ENCODE peak calls at places on chromosomes 1 and 21, in four cellular contexts. K is nucleus accumbens; B is T-helper 17 cell; O is activated CD8-positive, alpha-beta memory T cell treated with anti-CD3 and anti-CD28 coated beads for 24 hours. U is an unnamed sample.

GRCh38 chr1:234408757-234409156 is 35.5 kb downstream of the COA6 start:
- DNase-seq in B (peak), K (peak), O (no peak), U (peak)

GRCh38 chr1:116431870-116432500 is 58.9 kb downstream of the ATP1A1 start:
- DNase-seq in K (no peak), B (no peak), O (no peak), U (no peak)

GRCh38 chr1:9119745-9120144 is 9.2 kb downstream of the GPR157 start:
- DNase-seq in B (no peak), K (no peak), O (no peak), U (no peak)

GRCh38 chr1:25246600-25247023 is 642 bp downstream of the RSRP1 start:
- DNase-seq in O (no peak), B (peak), K (no peak), U (peak)

GRCh38 chr1:109275706-109276345 is 7.1 kb downstream of the PSRC1 start:
- DNase-seq in B (no peak), O (no peak), K (no peak), U (no peak)

GRCh38 chr1:35707253-35708178 is 11.2 kb downstream of the C1orf216 start:
- DNase-seq in O (peak), B (peak), K (no peak), U (peak)

GRCh38 chr1:163509126-163509525 is 187.4 kb downstream of the NUF2 start:
- DNase-seq in B (no peak), K (no peak), O (no peak), U (no peak)

GRCh38 chr1:39788426-39788757 is 273 bp downstream of the BMP8B start:
- DNase-seq in O (no peak), B (no peak), K (no peak), U (no peak)

GRCh38 chr1:33045814-33046213 is 9.1 kb upstream of the AK2 start:
- DNase-seq in O (no peak), B (no peak), K (no peak), U (no peak)

GRCh38 chr1:43280683-43281082 is 4.7 kb downstream of the C1orf210 start:
- DNase-seq in K (no peak), O (no peak), B (no peak), U (no peak)

GRCh38 chr1:211885746-211886522 is 55.4 kb upstream of the LPGAT1 start:
- DNase-seq in O (no peak), B (no peak), K (no peak), U (no peak)

GRCh38 chr21:43861716-43862115 is 3.3 kb upstream of the AGPAT3 start:
- DNase-seq in O (no peak), K (no peak), B (no peak), U (no peak)

GRCh38 chr1:9128520-9129371 is at the start of gene GPR157:
- DNase-seq in B (peak), O (peak), K (no peak), U (peak)

GRCh38 chr1:97073936-97074335 is 352.4 kb downstream of the PTBP2 start:
- DNase-seq in K (no peak), O (no peak), B (no peak), U (no peak)

GRCh38 chr1:1098656-1099425 is 17.0 kb downstream of the C1orf159 start:
- DNase-seq in K (no peak), B (no peak), O (peak), U (no peak)

GRCh38 chr1:19179597-19180271 is 30.3 kb downstream of the UBR4 start:
- DNase-seq in K (no peak), O (no peak), B (no peak), U (peak)

GRCh38 chr1:185645686-185646085 is 88.5 kb upstream of the HMCN1 start:
- DNase-seq in O (no peak), B (no peak), K (no peak), U (no peak)

GRCh38 chr1:94675373-94675772 is 133.8 kb upstream of the F3 start:
- DNase-seq in O (no peak), K (no peak), B (no peak), U (no peak)

GRCh38 chr1:19332832-19333231 is 20.7 kb downstream of the SLC66A1 start:
- DNase-seq in B (no peak), O (no peak), K (no peak), U (no peak)

GRCh38 chr1:9847269-9847668 is 23.5 kb upstream of the CLSTN1 start:
- DNase-seq in B (no peak), O (no peak), K (no peak), U (no peak)

GRCh38 chr1:220369511-220369910 is 97.3 kb upstream of the RAB3GAP2 start:
- DNase-seq in B (no peak), K (no peak), O (no peak), U (no peak)

GRCh38 chr21:18142639-18143038 is 102.0 kb upstream of the CHODL start:
- DNase-seq in B (no peak), K (no peak), O (no peak), U (no peak)

GRCh38 chr1:15705184-15705566 is 21.1 kb downstream of the PLEKHM2 start:
- DNase-seq in O (no peak), B (no peak), K (no peak), U (no peak)

GRCh38 chr1:2587071-2587859 is 688 bp downstream of the PRXL2B start:
- DNase-seq in B (no peak), O (peak), K (no peak), U (peak)

GRCh38 chr1:46533179-46533864 is 18.1 kb downstream of the KNCN start:
- DNase-seq in B (peak), K (peak), O (peak), U (no peak)

GRCh38 chr1:1292442-1292779 is 12.2 kb downstream of the SCNN1D start:
- DNase-seq in B (no peak), K (no peak), O (no peak), U (no peak)

GRCh38 chr1:95640746-95641145 is 406.7 kb downstream of the RWDD3 start:
- DNase-seq in K (no peak), B (no peak), O (no peak), U (no peak)

GRCh38 chr1:67980028-67980427 is 70.4 kb downstream of the DIRAS3 start:
- DNase-seq in B (no peak), O (no peak), K (no peak), U (no peak)

GRCh38 chr1:59640851-59641250 is 173.9 kb upstream of the HOOK1 start:
- DNase-seq in B (no peak), K (no peak), O (no peak), U (no peak)

GRCh38 chr1:3914911-3915310 is 14.8 kb upstream of the C1orf174 start:
- DNase-seq in K (no peak), B (no peak), O (no peak), U (no peak)

GRCh38 chr1:33943978-33944377 is 80.1 kb downstream of the HMGB4 start:
- DNase-seq in O (no peak), K (no peak), B (no peak), U (no peak)

GRCh38 chr1:56831874-56832693 is 12.9 kb upstream of the FYB2 start:
- DNase-seq in K (peak), B (peak), O (peak), U (peak)

GRCh38 chr1:107683198-107683657 is 281.8 kb downstream of the VAV3 start:
- DNase-seq in B (no peak), O (no peak), K (no peak), U (no peak)

GRCh38 chr1:5423109-5423508 is 569.1 kb downstream of the NPHP4 start:
- DNase-seq in O (peak), K (no peak), B (no peak), U (peak)

GRCh38 chr1:228152918-228153258 is 3.2 kb downstream of the GJC2 start:
- DNase-seq in K (no peak), B (no peak), O (no peak), U (no peak)

GRCh38 chr1:18326171-18326950 is 154.4 kb upstream of the KLHDC7A start:
- DNase-seq in K (no peak), B (no peak), O (no peak), U (no peak)

GRCh38 chr1:179091691-179092165 is 9.9 kb downstream of the TOR3A start:
- DNase-seq in B (no peak), K (no peak), O (peak), U (no peak)

GRCh38 chr1:245684636-245685035 is 529.9 kb downstream of the KIF26B start:
- DNase-seq in B (no peak), O (no peak), K (no peak), U (no peak)

U was measured in T-helper 1 cell.